ENCODE peak calls at places on chromosomes 7 and 10, in five cellular contexts. One of them, this sample, is unnamed.

GRCh38 chr10:22345301-22346086 is at the start of gene SPAG6:
- DNase-seq in iris pigment epithelial cell: no peak
- DNase-seq in stimulated activated CD8-positive, alpha-beta memory T cell treated with anti-CD3 and anti-CD28 coated beads, Interleukin-2, amount 100 ng/mL, for 1 hour: no peak
- DNase-seq in ACHN: peak
- DNase-seq in CD8-positive, alpha-beta memory T cell: peak
- DNase-seq in this sample: no peak

GRCh38 chr7:66514050-66514449 is 114.6 kb upstream of the KCTD7 start:
- DNase-seq in ACHN: no peak
- DNase-seq in stimulated activated CD8-positive, alpha-beta memory T cell treated with anti-CD3 and anti-CD28 coated beads, Interleukin-2, amount 100 ng/mL, for 1 hour: no peak
- DNase-seq in iris pigment epithelial cell: no peak
- DNase-seq in CD8-positive, alpha-beta memory T cell: no peak
- DNase-seq in this sample: no peak

GRCh38 chr10:118568327-118568848 is 27.1 kb downstream of the PRLHR start:
- DNase-seq in ACHN: peak
- DNase-seq in iris pigment epithelial cell: peak
- DNase-seq in CD8-positive, alpha-beta memory T cell: peak
- DNase-seq in stimulated activated CD8-positive, alpha-beta memory T cell treated with anti-CD3 and anti-CD28 coated beads, Interleukin-2, amount 100 ng/mL, for 1 hour: peak
- DNase-seq in this sample: no peak

GRCh38 chr10:124740374-124741280 is 3.6 kb downstream of the FAM53B start:
- DNase-seq in iris pigment epithelial cell: peak
- DNase-seq in stimulated activated CD8-positive, alpha-beta memory T cell treated with anti-CD3 and anti-CD28 coated beads, Interleukin-2, amount 100 ng/mL, for 1 hour: no peak
- DNase-seq in ACHN: no peak
- DNase-seq in CD8-positive, alpha-beta memory T cell: no peak
- DNase-seq in this sample: no peak

GRCh38 chr10:60258429-60258797 is 131.3 kb downstream of the ANK3 start:
- DNase-seq in stimulated activated CD8-positive, alpha-beta memory T cell treated with anti-CD3 and anti-CD28 coated beads, Interleukin-2, amount 100 ng/mL, for 1 hour: no peak
- DNase-seq in ACHN: no peak
- DNase-seq in CD8-positive, alpha-beta memory T cell: no peak
- DNase-seq in iris pigment epithelial cell: no peak
- DNase-seq in this sample: no peak

GRCh38 chr10:49161411-49161997 is 26.7 kb downstream of the TMEM273 start:
- DNase-seq in ACHN: peak
- DNase-seq in iris pigment epithelial cell: peak
- DNase-seq in CD8-positive, alpha-beta memory T cell: no peak
- DNase-seq in stimulated activated CD8-positive, alpha-beta memory T cell treated with anti-CD3 and anti-CD28 coated beads, Interleukin-2, amount 100 ng/mL, for 1 hour: no peak
- DNase-seq in this sample: no peak

GRCh38 chr7:116501425-116502167 is 2.1 kb downstream of the CAV2 start:
- DNase-seq in CD8-positive, alpha-beta memory T cell: no peak
- DNase-seq in stimulated activated CD8-positive, alpha-beta memory T cell treated with anti-CD3 and anti-CD28 coated beads, Interleukin-2, amount 100 ng/mL, for 1 hour: no peak
- DNase-seq in ACHN: peak
- DNase-seq in iris pigment epithelial cell: peak
- DNase-seq in this sample: no peak

GRCh38 chr10:113022265-113022664 is 72.2 kb downstream of the TCF7L2 start:
- DNase-seq in stimulated activated CD8-positive, alpha-beta memory T cell treated with anti-CD3 and anti-CD28 coated beads, Interleukin-2, amount 100 ng/mL, for 1 hour: no peak
- DNase-seq in iris pigment epithelial cell: no peak
- DNase-seq in ACHN: no peak
- DNase-seq in CD8-positive, alpha-beta memory T cell: no peak
- DNase-seq in this sample: no peak

GRCh38 chr7:151244156-151244870 is 4.2 kb downstream of the SMARCD3 start:
- DNase-seq in iris pigment epithelial cell: peak
- DNase-seq in ACHN: peak
- DNase-seq in CD8-positive, alpha-beta memory T cell: peak
- DNase-seq in stimulated activated CD8-positive, alpha-beta memory T cell treated with anti-CD3 and anti-CD28 coated beads, Interleukin-2, amount 100 ng/mL, for 1 hour: no peak
- DNase-seq in this sample: no peak

GRCh38 chr7:69934475-69934903 is 336.2 kb downstream of the AUTS2 start:
- DNase-seq in stimulated activated CD8-positive, alpha-beta memory T cell treated with anti-CD3 and anti-CD28 coated beads, Interleukin-2, amount 100 ng/mL, for 1 hour: no peak
- DNase-seq in iris pigment epithelial cell: no peak
- DNase-seq in CD8-positive, alpha-beta memory T cell: no peak
- DNase-seq in ACHN: no peak
- DNase-seq in this sample: no peak